ENCODE peak calls at places on chromosome 18, in five cellular contexts. M is effector CD8-positive, alpha-beta T cell; L is T-helper 1 cell; E is smooth muscle cell of the brain vasculature; T is aorta. U is an unnamed sample.

GRCh38 chr18:57397440-57397839 is 37.7 kb upstream of the ONECUT2 start:
- DNase-seq in M (no peak), L (no peak), E (no peak), T (no peak), U (no peak)

GRCh38 chr18:77323640-77324370 is 74.2 kb downstream of the GALR1 start:
- DNase-seq in M (no peak), L (no peak), E (no peak), T (no peak), U (no peak)

GRCh38 chr18:21448301-21448700 is 152.2 kb downstream of the ESCO1 start:
- DNase-seq in M (no peak), L (no peak), E (no peak), T (no peak), U (no peak)

GRCh38 chr18:13612111-13612997 is 114.0 kb downstream of the FAM210A start:
- DNase-seq in M (peak; percentile 52), L (peak; percentile 63), E (no peak), T (no peak), U (no peak)

GRCh38 chr18:54684786-54685185 is 93.7 kb downstream of the DYNAP start:
- DNase-seq in M (no peak), L (no peak), E (peak; percentile 61), T (no peak), U (no peak)

GRCh38 chr18:24678626-24679025 is 218.2 kb downstream of the HRH4 start:
- DNase-seq in M (no peak), L (no peak), E (no peak), T (no peak), U (no peak)

GRCh38 chr18:21262244-21262643 is 20.2 kb downstream of the GREB1L start:
- DNase-seq in M (no peak), L (no peak), E (no peak), T (no peak), U (no peak)

GRCh38 chr18:8139971-8140406 is 469.2 kb upstream of the RAB12 start:
- DNase-seq in M (no peak), L (no peak), E (no peak), T (no peak), U (no peak)

GRCh38 chr18:34956663-34957062 is 84.5 kb upstream of the MAPRE2 start:
- DNase-seq in M (no peak), L (no peak), E (no peak), T (no peak), U (no peak)

GRCh38 chr18:76983184-76983583 is 149.4 kb downstream of the MBP start:
- DNase-seq in M (peak; percentile 71), L (peak; percentile 80), E (peak; percentile 36), T (peak; percentile 93), U (peak; percentile 22)

GRCh38 chr18:8218263-8218662 is 391.0 kb upstream of the RAB12 start:
- DNase-seq in M (no peak), L (no peak), E (no peak), T (no peak), U (no peak)

GRCh38 chr18:9380101-9380500 is 45.5 kb downstream of the TWSG1 start:
- DNase-seq in M (no peak), L (no peak), E (no peak), T (no peak), U (no peak)

GRCh38 chr18:74273394-74273793 is 18.4 kb downstream of the CYB5A start:
- DNase-seq in M (no peak), L (no peak), E (no peak), T (no peak), U (no peak)

GRCh38 chr18:23675236-23675635 is 12.5 kb upstream of the ANKRD29 start:
- DNase-seq in M (no peak), L (no peak), E (no peak), T (no peak), U (no peak)

GRCh38 chr18:79962835-79963657 is 1.4 kb upstream of the HSBP1L1 start:
- DNase-seq in M (no peak), L (peak; percentile 40), E (no peak), T (no peak), U (no peak)

GRCh38 chr18:11482271-11482670 is 127.1 kb upstream of the SLC35G4 start:
- DNase-seq in M (no peak), L (no peak), E (no peak), T (no peak), U (no peak)

GRCh38 chr18:48563027-48563426 is 24.2 kb downstream of the CTIF start:
- DNase-seq in M (no peak), L (no peak), E (no peak), T (peak; percentile 64), U (no peak)

GRCh38 chr18:356763-357162 is 88.9 kb upstream of the THOC1 start:
- DNase-seq in M (no peak), L (no peak), E (no peak), T (no peak), U (no peak)

GRCh38 chr18:60053747-60054304 is 154.0 kb downstream of the PMAIP1 start:
- DNase-seq in M (no peak), L (no peak), E (peak; percentile 74), T (no peak), U (no peak)

GRCh38 chr18:55353391-55353790 is 234.6 kb downstream of the TCF4 start:
- DNase-seq in M (no peak), L (no peak), E (no peak), T (no peak), U (no peak)

GRCh38 chr18:47755102-47755456 is 175.4 kb downstream of the SMAD2 start:
- DNase-seq in M (no peak), L (no peak), E (no peak), T (no peak), U (no peak)

GRCh38 chr18:59149007-59149406 is 9.3 kb downstream of the SEC11C start:
- DNase-seq in M (no peak), L (no peak), E (no peak), T (no peak), U (no peak)

GRCh38 chr18:75441921-75442320 is 14.4 kb upstream of the SMIM21 start:
- DNase-seq in M (no peak), L (no peak), E (no peak), T (no peak), U (no peak)

GRCh38 chr18:48913201-48913600 is 37.6 kb downstream of the SMAD7 start:
- DNase-seq in M (no peak), L (peak; percentile 50), E (no peak), T (peak; percentile 63), U (no peak)

GRCh38 chr18:408367-408766 is 92.1 kb downstream of the COLEC12 start:
- DNase-seq in M (no peak), L (no peak), E (no peak), T (no peak), U (no peak)

GRCh38 chr18:45639424-45639823 is 24.1 kb downstream of the SLC14A2 start:
- DNase-seq in M (no peak), L (no peak), E (no peak), T (no peak), U (no peak)

GRCh38 chr18:59846814-59847490 is 52.8 kb upstream of the PMAIP1 start:
- DNase-seq in M (no peak), L (no peak), E (no peak), T (no peak), U (no peak)

GRCh38 chr18:7766817-7767216 is 199.7 kb downstream of the PTPRM start:
- DNase-seq in M (no peak), L (no peak), E (no peak), T (no peak), U (no peak)

GRCh38 chr18:74013955-74014354 is 133.7 kb downstream of the FBXO15 start:
- DNase-seq in M (no peak), L (no peak), E (no peak), T (no peak), U (no peak)

GRCh38 chr18:56899660-56900059 is 247.2 kb upstream of the BOD1L2 start:
- DNase-seq in M (no peak), L (no peak), E (no peak), T (no peak), U (no peak)

GRCh38 chr18:74040459-74041332 is 106.9 kb downstream of the FBXO15 start:
- DNase-seq in M (peak; percentile 40), L (peak; percentile 54), E (no peak), T (no peak), U (no peak)

GRCh38 chr18:44178476-44178875 is 502.2 kb upstream of the SETBP1 start:
- DNase-seq in M (no peak), L (no peak), E (no peak), T (peak; percentile 74), U (no peak)

GRCh38 chr18:67408240-67408639 is 108.3 kb downstream of the DSEL start:
- DNase-seq in M (no peak), L (no peak), E (no peak), T (no peak), U (no peak)

U was measured in NCI-H524 treated with DMSO at 0.1 percent for 48 hours.